ENCODE peak calls at places on chromosome 19, in four cellular contexts. One of them, this sample, is unnamed.

GRCh38 chr19:3545669-3546034 is 6.7 kb downstream of the TEKTIP1 start:
- DNase-seq in pancreas: no peak
- DNase-seq in ovary: no peak
- DNase-seq in heart left ventricle: no peak
- DNase-seq in this sample: no peak

GRCh38 chr19:10961073-10961762 is 388 bp downstream of the SMARCA4 start:
- DNase-seq in ovary: no peak
- DNase-seq in pancreas: peak; percentile 38
- DNase-seq in heart left ventricle: peak; percentile 82
- DNase-seq in this sample: peak; percentile 33

GRCh38 chr19:6007866-6008265 is 29.9 kb upstream of the RANBP3 start:
- DNase-seq in heart left ventricle: no peak
- DNase-seq in pancreas: no peak
- DNase-seq in ovary: no peak
- DNase-seq in this sample: no peak

GRCh38 chr19:10662384-10663251 is 8.5 kb downstream of the ILF3 start:
- DNase-seq in ovary: no peak
- DNase-seq in pancreas: no peak
- DNase-seq in heart left ventricle: no peak
- DNase-seq in this sample: no peak

GRCh38 chr19:47506459-47506858 is 8.4 kb downstream of the NAPA start:
- DNase-seq in ovary: no peak
- DNase-seq in heart left ventricle: no peak
- DNase-seq in pancreas: no peak
- DNase-seq in this sample: no peak

GRCh38 chr19:38670921-38671398 is 23.5 kb downstream of the ACTN4 start:
- DNase-seq in heart left ventricle: no peak
- DNase-seq in ovary: no peak
- DNase-seq in pancreas: no peak
- DNase-seq in this sample: no peak

GRCh38 chr19:45976180-45976579 is 2.5 kb upstream of the NOVA2 start:
- DNase-seq in pancreas: no peak
- DNase-seq in ovary: no peak
- DNase-seq in heart left ventricle: no peak
- DNase-seq in this sample: no peak

GRCh38 chr19:8503506-8503905 is 1.1 kb upstream of the PRAM1 start:
- DNase-seq in ovary: no peak
- DNase-seq in pancreas: no peak
- DNase-seq in heart left ventricle: no peak
- DNase-seq in this sample: no peak

GRCh38 chr19:16380943-16381755 is 56.5 kb downstream of the KLF2 start:
- DNase-seq in pancreas: no peak
- DNase-seq in ovary: peak; percentile 34
- DNase-seq in heart left ventricle: no peak
- DNase-seq in this sample: no peak

GRCh38 chr19:19541572-19541971 is 3.5 kb downstream of the CILP2 start:
- DNase-seq in pancreas: no peak
- DNase-seq in heart left ventricle: no peak
- DNase-seq in ovary: no peak
- DNase-seq in this sample: no peak

GRCh38 chr19:9792191-9793050 is 23.9 kb upstream of the ZNF846 start:
- DNase-seq in pancreas: peak; percentile 96
- DNase-seq in ovary: peak; percentile 95
- DNase-seq in heart left ventricle: peak; percentile 95
- DNase-seq in this sample: peak; percentile 91

GRCh38 chr19:6064016-6064702 is 46.1 kb downstream of the RFX2 start:
- DNase-seq in pancreas: no peak
- DNase-seq in heart left ventricle: peak; percentile 20
- DNase-seq in ovary: no peak
- DNase-seq in this sample: no peak

GRCh38 chr19:55289117-55289796 is 5.5 kb downstream of the BRSK1 start:
- DNase-seq in ovary: no peak
- DNase-seq in pancreas: no peak
- DNase-seq in heart left ventricle: no peak
- DNase-seq in this sample: no peak

GRCh38 chr19:18611327-18612050 is 1.2 kb upstream of the TMEM59L start:
- DNase-seq in heart left ventricle: no peak
- DNase-seq in ovary: no peak
- DNase-seq in pancreas: no peak
- DNase-seq in this sample: no peak

GRCh38 chr19:44792286-44792685 is 14.6 kb downstream of the CBLC start:
- DNase-seq in ovary: no peak
- DNase-seq in pancreas: no peak
- DNase-seq in heart left ventricle: no peak
- DNase-seq in this sample: no peak

GRCh38 chr19:47179643-47180310 is 49.1 kb downstream of the SAE1 start:
- DNase-seq in heart left ventricle: no peak
- DNase-seq in ovary: no peak
- DNase-seq in pancreas: no peak
- DNase-seq in this sample: no peak

GRCh38 chr19:13979686-13980085 is 26.4 kb downstream of the RFX1 start:
- DNase-seq in pancreas: no peak
- DNase-seq in ovary: no peak
- DNase-seq in heart left ventricle: no peak
- DNase-seq in this sample: no peak
- H3K4me3 ChIP-seq in pancreas: no peak overlapping the region
- H3K4me3 ChIP-seq in ovary: no peak overlapping the region
- H3K4me3 ChIP-seq in heart left ventricle: no peak overlapping the region
- H3K4me3 ChIP-seq in this sample: no peak overlapping the region

GRCh38 chr19:41297628-41298326 is 12.2 kb upstream of the CCDC97 start:
- DNase-seq in ovary: no peak
- DNase-seq in heart left ventricle: no peak
- DNase-seq in pancreas: no peak
- DNase-seq in this sample: no peak
- H3K4me3 ChIP-seq in ovary: no peak overlapping the region
- H3K4me3 ChIP-seq in heart left ventricle: no peak overlapping the region
- H3K4me3 ChIP-seq in pancreas: no peak overlapping the region
- H3K4me3 ChIP-seq in this sample: no peak overlapping the region

DNA sequence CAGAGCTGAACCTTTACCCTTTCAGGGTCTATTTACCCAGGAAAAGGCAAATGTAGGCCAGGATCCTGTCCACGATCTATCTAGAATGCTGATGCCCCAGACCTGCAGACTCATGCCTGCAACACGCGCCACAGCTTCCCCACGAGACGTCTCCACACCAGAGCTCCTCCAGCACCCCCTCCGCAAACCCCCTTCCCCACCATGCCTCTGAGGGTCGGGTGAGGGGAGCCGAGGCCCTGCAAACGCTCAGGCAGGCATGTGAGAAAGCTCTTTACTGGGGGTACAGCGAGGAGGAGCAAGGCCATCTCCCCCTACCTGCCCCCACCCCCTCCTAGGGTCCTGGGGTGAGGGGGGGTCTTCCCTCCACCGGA is 8.9 kb downstream of the DYRK1B start:
- DNase-seq in ovary: peak; percentile 43
- DNase-seq in heart left ventricle: no peak
- DNase-seq in pancreas: no peak
- DNase-seq in this sample: no peak
- H3K4me3 ChIP-seq in ovary: no peak overlapping the region
- H3K4me3 ChIP-seq in heart left ventricle: no peak overlapping the region
- H3K4me3 ChIP-seq in pancreas: no peak overlapping the region
- H3K4me3 ChIP-seq in this sample: no peak overlapping the region

GRCh38 chr19:51356159-51356801 is 9.9 kb downstream of the ETFB start:
- DNase-seq in ovary: no peak
- DNase-seq in heart left ventricle: no peak
- DNase-seq in pancreas: no peak
- DNase-seq in this sample: no peak
- H3K4me3 ChIP-seq in ovary: no peak overlapping the region
- H3K4me3 ChIP-seq in heart left ventricle: no peak overlapping the region
- H3K4me3 ChIP-seq in pancreas: no peak overlapping the region
- H3K4me3 ChIP-seq in this sample: no peak overlapping the region

DNA sequence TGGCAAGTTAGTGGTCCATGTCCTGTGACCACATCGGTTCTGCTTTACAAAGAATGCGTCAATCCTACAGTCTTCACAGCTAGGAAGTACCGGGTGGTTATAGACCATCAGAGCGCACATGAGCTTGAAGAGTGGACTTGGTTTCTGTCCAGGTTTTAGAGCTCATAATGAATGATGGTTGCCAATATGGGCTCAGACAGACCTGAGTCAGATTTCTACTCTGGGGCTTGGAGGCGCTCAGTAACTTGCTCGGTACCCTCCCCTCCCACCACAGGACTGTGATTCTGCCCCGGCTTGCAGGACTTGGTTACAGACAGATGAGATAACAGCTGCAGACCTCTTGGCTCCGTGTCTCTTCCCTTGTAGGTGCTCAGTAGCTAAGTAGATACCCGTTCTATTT is 284.8 kb downstream of the TSHZ3 start:
- DNase-seq in heart left ventricle: no peak
- DNase-seq in pancreas: no peak
- DNase-seq in ovary: no peak
- DNase-seq in this sample: no peak
- H3K4me3 ChIP-seq in heart left ventricle: no peak overlapping the region
- H3K4me3 ChIP-seq in pancreas: no peak overlapping the region
- H3K4me3 ChIP-seq in ovary: no peak overlapping the region
- H3K4me3 ChIP-seq in this sample: no peak overlapping the region

DNA sequence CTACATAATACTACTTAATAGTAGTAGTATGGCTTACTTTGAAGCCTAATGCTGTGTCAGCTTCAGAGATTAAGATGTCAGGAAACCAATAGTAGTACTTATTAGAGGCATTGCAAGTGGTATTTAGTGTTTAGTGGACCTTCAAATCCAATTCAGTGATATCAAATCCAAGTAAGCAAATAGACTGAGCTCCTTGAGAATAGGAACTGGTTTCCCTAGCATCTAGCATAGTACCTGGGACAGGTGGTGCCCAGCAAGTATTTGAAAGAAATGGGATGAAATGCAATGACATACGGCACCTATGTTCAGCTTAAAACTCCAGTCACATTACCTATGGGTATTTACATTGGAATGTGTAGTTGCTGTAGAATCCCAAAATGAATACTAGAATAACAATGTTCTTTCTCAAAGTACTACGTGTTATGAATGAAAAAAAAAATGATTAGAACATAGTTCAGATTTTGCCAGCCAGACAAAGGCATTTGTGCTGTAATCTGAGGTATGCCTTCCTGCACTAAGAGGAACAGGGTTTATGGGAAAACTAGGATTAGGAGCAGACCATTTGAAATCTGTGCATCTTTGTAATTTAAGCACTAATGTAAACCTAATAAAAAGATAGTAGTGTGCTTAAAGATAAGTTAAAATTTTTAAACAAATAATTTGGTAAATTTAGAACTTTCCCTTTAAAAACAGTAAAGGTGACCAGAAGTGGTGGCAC is 17.1 kb downstream of the LSM14A start:
- DNase-seq in ovary: no peak
- DNase-seq in heart left ventricle: no peak
- DNase-seq in pancreas: no peak
- DNase-seq in this sample: no peak
- H3K4me3 ChIP-seq in ovary: no peak overlapping the region
- H3K4me3 ChIP-seq in heart left ventricle: no peak overlapping the region
- H3K4me3 ChIP-seq in pancreas: no peak overlapping the region
- H3K4me3 ChIP-seq in this sample: no peak overlapping the region

GRCh38 chr19:49645995-49646394 is 4.0 kb downstream of the SCAF1 start:
- DNase-seq in pancreas: no peak
- DNase-seq in ovary: no peak
- DNase-seq in heart left ventricle: no peak
- DNase-seq in this sample: no peak
- H3K4me3 ChIP-seq in pancreas: no peak overlapping the region
- H3K4me3 ChIP-seq in ovary: no peak overlapping the region
- H3K4me3 ChIP-seq in heart left ventricle: no peak overlapping the region
- H3K4me3 ChIP-seq in this sample: no peak overlapping the region